ENCODE peak calls at places on chromosomes 16 and 17, in four cellular contexts. D is dorsolateral prefrontal cortex; M is A172; U is activated CD4-positive, alpha-beta T cell treated with anti-CD3 and anti-CD28 coated beads, Interleukin-2, amount 10 ng/mL, durations not matched to agents 7 days and 5 days. G is an unnamed sample.

GRCh38 chr17:5241861-5242671 is 7.4 kb upstream of the SCIMP start:
- DNase-seq in U (peak), M (no peak), D (no peak), G (no peak)

GRCh38 chr17:39838057-39838456 is 26.1 kb downstream of the IKZF3 start:
- DNase-seq in U (no peak), D (no peak), M (no peak), G (no peak)

GRCh38 chr16:53839150-53839549 is 135.2 kb downstream of the FTO start:
- DNase-seq in D (no peak), M (no peak), U (no peak), G (no peak)

GRCh38 chr16:89049484-89050118 is 44.1 kb upstream of the ACSF3 start:
- DNase-seq in D (peak), U (no peak), M (no peak), G (no peak)

GRCh38 chr16:80066805-80067580 is 466.5 kb upstream of the MAF start:
- DNase-seq in M (no peak), D (no peak), U (no peak), G (no peak)

GRCh38 chr16:22250522-22250921 is 44.4 kb downstream of the EEF2K start:
- DNase-seq in M (peak), U (no peak), D (no peak), G (peak)

GRCh38 chr16:29662729-29663019 is 373 bp upstream of the SPN start:
- DNase-seq in U (peak), M (no peak), D (no peak), G (no peak)

GRCh38 chr16:16041196-16041892 is 91.9 kb downstream of the ABCC1 start:
- DNase-seq in M (no peak), D (no peak), U (no peak), G (no peak)

GRCh38 chr17:30950669-30951399 is 20.0 kb upstream of the RNF135 start:
- DNase-seq in U (no peak), D (peak), M (peak), G (peak)

GRCh38 chr17:76132574-76133338 is 8.3 kb downstream of the FOXJ1 start:
- DNase-seq in M (peak), U (no peak), D (no peak), G (no peak)

GRCh38 chr17:42200702-42201101 is 6.4 kb upstream of the GHDC start:
- DNase-seq in M (no peak), U (no peak), D (peak), G (peak)

GRCh38 chr16:28146536-28146935 is 65.2 kb downstream of the XPO6 start:
- DNase-seq in U (no peak), M (no peak), D (no peak), G (no peak)